ENCODE peak calls at places on chromosome 5, in five cellular contexts. G, K, P, F and X are unnamed samples.

GRCh38 chr5:135304352-135305221 is 94.4 kb downstream of the MACROH2A1 start:
- DNase-seq in F (no peak), K (no peak), P (no peak), G (no peak), X (peak)

GRCh38 chr5:147613359-147613758 is 103.5 kb upstream of the DPYSL3 start:
- DNase-seq in F (no peak), K (no peak), G (no peak), P (no peak), X (no peak)

GRCh38 chr5:78483809-78484521 is 123.5 kb downstream of the SCAMP1 start:
- DNase-seq in K (no peak), G (no peak), P (no peak), F (no peak), X (no peak)

GRCh38 chr5:73304381-73304780 is 131.4 kb downstream of the TMEM174 start:
- DNase-seq in G (no peak), F (no peak), K (no peak), P (no peak), X (no peak)

GRCh38 chr5:98772415-98773213 is 849 bp upstream of the RGMB start:
- DNase-seq in G (peak), P (peak), F (no peak), K (peak), X (peak)

GRCh38 chr5:141940695-141941271 is 17.1 kb downstream of the DELE1 start:
- DNase-seq in F (no peak), P (no peak), K (peak), G (no peak), X (no peak)

GRCh38 chr5:67305913-67306710 is 109.5 kb upstream of the CD180 start:
- DNase-seq in F (no peak), K (no peak), P (no peak), G (no peak), X (no peak)

GRCh38 chr5:110053205-110053604 is 363.5 kb downstream of the MAN2A1 start:
- DNase-seq in F (no peak), P (no peak), G (no peak), K (no peak), X (no peak)

GRCh38 chr5:175392236-175392635 is 51.7 kb downstream of the DRD1 start:
- DNase-seq in G (no peak), F (no peak), P (no peak), K (no peak), X (no peak)

GRCh38 chr5:151319334-151319733 is 15.8 kb upstream of the SLC36A3 start:
- DNase-seq in F (peak), P (peak), K (no peak), G (no peak), X (no peak)

GRCh38 chr5:14295610-14296009 is 152.5 kb downstream of the TRIO start:
- DNase-seq in K (no peak), F (no peak), P (no peak), G (no peak), X (no peak)

GRCh38 chr5:150078802-150079654 is 7.3 kb downstream of the CSF1R start:
- DNase-seq in G (no peak), K (no peak), P (no peak), F (no peak), X (peak)

GRCh38 chr5:125337222-125337768 is 590.9 kb upstream of the ZNF608 start:
- DNase-seq in F (no peak), G (no peak), K (no peak), P (no peak), X (no peak)

GRCh38 chr5:179166886-179167841 is 107.0 kb downstream of the ZNF354C start:
- DNase-seq in F (peak), P (peak), G (peak), K (peak), X (no peak)

GRCh38 chr5:13957032-13957645 is 12.7 kb upstream of the DNAH5 start:
- DNase-seq in F (no peak), K (peak), G (no peak), P (no peak), X (no peak)

GRCh38 chr5:56405116-56405515 is 172.0 kb upstream of the ANKRD55 start:
- DNase-seq in F (no peak), P (no peak), G (no peak), K (no peak), X (no peak)

GRCh38 chr5:58871648-58872242 is 288.9 kb downstream of the RAB3C start:
- DNase-seq in K (peak), P (no peak), G (no peak), F (peak), X (no peak)

GRCh38 chr5:148394587-148395019 is 10.8 kb downstream of the FBXO38 start:
- DNase-seq in F (no peak), G (no peak), K (no peak), P (no peak), X (no peak)

GRCh38 chr5:158271155-158271554 is 412.2 kb upstream of the CLINT1 start:
- DNase-seq in P (no peak), F (no peak), K (no peak), G (no peak), X (no peak)

GRCh38 chr5:112914584-112914983 is 7.4 kb downstream of the REEP5 start:
- DNase-seq in P (no peak), F (no peak), G (no peak), K (no peak), X (no peak)

GRCh38 chr5:172110921-172111873 is 76.8 kb downstream of the STK10 start:
- DNase-seq in F (no peak), G (peak), K (no peak), P (peak), X (no peak)

GRCh38 chr5:52800394-52801213 is 12.9 kb downstream of the ITGA1 start:
- DNase-seq in P (peak), G (peak), F (peak), K (peak), X (peak)

GRCh38 chr5:57383093-57383861 is 99.3 kb downstream of the ACTBL2 start:
- DNase-seq in F (no peak), K (peak), P (peak), G (no peak), X (no peak)

GRCh38 chr5:132501629-132501956 is 11.0 kb upstream of the IRF1 start:
- DNase-seq in P (no peak), K (no peak), F (no peak), G (no peak), X (no peak)

GRCh38 chr5:14794600-14795230 is 76.9 kb downstream of the ANKH start:
- DNase-seq in P (no peak), G (no peak), F (no peak), K (no peak), X (no peak)

GRCh38 chr5:157106668-157107461 is 2.0 kb downstream of the HAVCR2 start:
- DNase-seq in G (peak), K (no peak), F (peak), P (peak), X (peak)

GRCh38 chr5:154400678-154401077 is 45.1 kb upstream of the SAP30L start:
- DNase-seq in K (no peak), P (no peak), F (no peak), G (no peak), X (no peak)

GRCh38 chr5:164188733-164189148 is 683.3 kb downstream of the MAT2B start:
- DNase-seq in K (no peak), P (no peak), F (no peak), G (no peak), X (no peak)

GRCh38 chr5:38845555-38846378 is at the start of gene OSMR:
- DNase-seq in G (peak), K (peak), P (peak), F (peak), X (peak)

GRCh38 chr5:56139978-56140562 is 93.1 kb downstream of the ANKRD55 start:
- DNase-seq in P (no peak), G (no peak), F (no peak), K (no peak), X (no peak)

GRCh38 chr5:2000591-2000990 is 117.9 kb upstream of the IRX4 start:
- DNase-seq in G (no peak), P (no peak), K (no peak), F (no peak), X (peak)

GRCh38 chr5:92283521-92283920 is 900.4 kb upstream of the ARRDC3 start:
- DNase-seq in G (no peak), K (no peak), F (no peak), P (no peak), X (no peak)

DNA sequence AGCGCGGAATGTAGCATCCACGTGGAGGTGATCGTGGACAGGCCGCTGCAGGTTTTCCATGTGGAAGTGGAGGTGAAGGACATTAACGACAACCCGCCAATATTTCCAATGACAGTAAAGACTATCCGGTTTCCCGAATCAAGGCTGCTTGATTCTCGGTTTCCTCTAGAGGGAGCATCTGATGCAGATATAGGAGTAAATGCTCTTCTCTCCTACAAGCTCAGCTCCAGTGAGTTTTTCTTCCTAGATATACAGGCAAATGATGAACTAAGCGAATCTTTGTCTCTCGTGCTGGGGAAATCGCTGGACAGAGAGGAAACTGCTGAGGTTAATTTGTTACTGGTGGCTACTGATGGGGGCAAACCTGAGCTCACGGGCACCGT is 598 bp downstream of the PCDHA2 start:
- DNase-seq in F (no peak), K (peak), P (no peak), G (no peak), X (no peak)
- TF ChIP-seq CTCF in F (no peak), K (no peak), P (peak), G (no peak), X (no peak)

DNA sequence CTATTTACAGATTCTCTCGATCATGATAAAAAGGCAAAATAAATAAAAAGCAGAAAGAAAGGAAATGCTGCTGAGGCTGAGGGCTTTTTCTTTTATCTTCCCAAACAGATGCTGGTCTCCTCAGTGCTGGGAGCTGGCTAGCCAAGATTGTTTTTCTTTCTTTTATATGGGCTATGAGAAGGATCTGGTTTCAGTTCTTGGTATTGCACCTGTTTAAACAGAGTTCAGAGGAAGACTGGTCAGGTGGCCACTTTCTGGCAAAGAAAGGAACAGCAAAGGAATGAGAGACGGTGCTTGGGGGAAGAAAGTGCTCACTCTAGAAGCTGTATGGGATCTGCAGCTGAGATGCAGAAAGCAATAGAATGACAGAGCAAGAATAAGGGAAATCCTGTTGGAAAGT is 88.9 kb downstream of the SLF1 start:
- DNase-seq in F (no peak), K (no peak), P (no peak), G (no peak), X (no peak)
- TF ChIP-seq POLR2A in F (no peak), K (no peak), P (no peak), G (no peak), X (no peak)

DNA sequence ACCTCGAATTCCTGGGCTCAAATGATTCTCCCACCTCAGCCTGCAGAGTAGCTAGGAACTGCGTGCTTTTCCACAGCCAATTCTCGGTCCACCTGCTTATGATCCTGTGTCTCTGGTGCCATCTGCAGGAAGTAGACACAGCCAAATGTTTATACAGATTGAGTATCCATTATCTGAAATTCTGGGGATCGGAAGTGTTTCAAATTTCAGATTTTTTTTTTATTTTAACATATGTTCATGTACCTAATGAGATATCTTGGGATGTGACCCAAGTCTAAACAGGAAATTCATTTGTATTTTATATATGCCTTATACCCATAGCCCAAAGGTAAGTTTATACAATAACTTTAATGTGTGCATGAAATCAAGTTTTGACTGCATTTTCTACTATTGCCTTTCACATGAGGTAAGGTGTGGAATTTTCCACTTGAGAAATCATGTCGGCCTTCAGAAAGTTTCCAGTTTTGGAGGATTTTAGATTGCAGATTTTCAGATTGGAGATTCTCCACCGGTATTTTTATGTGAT is 89.5 kb downstream of the ESM1 start:
- DNase-seq in P (no peak), F (peak), G (no peak), K (peak), X (peak)
- TF ChIP-seq CTCF in P (peak), F (peak), G (peak), K (peak), X (no peak)

GRCh38 chr5:177505075-177505474 is 4.6 kb downstream of the DOK3 start:
- DNase-seq in G (peak), K (no peak), P (no peak), F (no peak), X (no peak)
- TF ChIP-seq POLR2A in G (no peak), K (no peak), P (no peak), F (no peak), X (no peak)